ENCODE peak calls at places on chromosomes 3 and 15, in six cellular contexts. P is keratinocyte; T is naive thymus-derived CD4-positive, alpha-beta T cell; J is left ventricle myocardium inferior; X is K562; S is pancreas. A is an unnamed sample. For H3K4me1, the result is how much of the 10 kb centered on the place peaks cover.

GRCh38 chr3:30516238-30516637 is 90.2 kb upstream of the TGFBR2 start:
- DNase-seq in J (no peak), S (no peak), P (no peak), T (no peak), X (no peak), A (no peak)

GRCh38 chr3:156910022-156910421 is 83.9 kb downstream of the LEKR1 start:
- DNase-seq in X (no peak), S (no peak), T (no peak), P (no peak), J (no peak), A (no peak)

GRCh38 chr3:118842147-118842863 is 192.3 kb downstream of the IGSF11 start:
- DNase-seq in T (no peak), X (peak), S (no peak), P (no peak), J (no peak), A (no peak)

GRCh38 chr15:34812369-34812768 is 17.0 kb upstream of the ACTC1 start:
- DNase-seq in T (no peak), P (no peak), J (no peak), X (no peak), S (no peak), A (no peak)

GRCh38 chr3:81692766-81693165 is 68.7 kb downstream of the GBE1 start:
- DNase-seq in P (no peak), S (no peak), J (no peak), T (no peak), X (no peak), A (no peak)

GRCh38 chr3:122927726-122928125 is 99.8 kb downstream of the SEMA5B start:
- DNase-seq in J (no peak), X (no peak), T (no peak), S (no peak), P (no peak), A (no peak)

GRCh38 chr3:127775398-127776109 is 46.8 kb downstream of the MGLL start:
- DNase-seq in J (peak), T (no peak), P (no peak), X (no peak), S (no peak), A (no peak)

GRCh38 chr3:100289339-100289738 is 28.5 kb downstream of the TBC1D23 start:
- DNase-seq in J (no peak), S (no peak), T (no peak), X (peak), P (no peak), A (no peak)

GRCh38 chr15:100716456-100717085 is 114.2 kb downstream of the ASB7 start:
- DNase-seq in S (no peak), P (no peak), X (no peak), J (no peak), T (no peak), A (no peak)

GRCh38 chr3:10726787-10727186 is 89.2 kb upstream of the SLC6A11 start:
- DNase-seq in X (no peak), P (no peak), J (no peak), S (no peak), T (no peak), A (no peak)

GRCh38 chr3:8623741-8624140 is 20.9 kb downstream of the SSUH2 start:
- DNase-seq in J (no peak), X (no peak), P (no peak), T (no peak), S (no peak), A (no peak)

GRCh38 chr3:31770822-31771326 is 210.2 kb downstream of the OSBPL10 start:
- DNase-seq in X (no peak), S (no peak), J (no peak), T (no peak), P (no peak), A (no peak)

GRCh38 chr3:140288575-140288974 is 353.6 kb downstream of the CLSTN2 start:
- DNase-seq in S (no peak), P (no peak), X (no peak), T (no peak), J (no peak), A (no peak)

GRCh38 chr3:127002195-127003174 is 19.6 kb downstream of the PLXNA1 start:
- DNase-seq in T (no peak), J (peak), S (peak), P (no peak), X (peak), A (no peak)

GRCh38 chr3:127915937-127916480 is 977 bp downstream of the KBTBD12 start:
- DNase-seq in X (no peak), P (no peak), J (no peak), T (no peak), S (no peak), A (no peak)

GRCh38 chr3:126004692-126005091 is 35.7 kb downstream of the ROPN1B start:
- DNase-seq in J (no peak), S (no peak), P (no peak), X (no peak), T (no peak), A (no peak)

GRCh38 chr15:49439678-49440375 is 16.8 kb downstream of the FGF7 start:
- DNase-seq in X (no peak), T (no peak), J (no peak), S (no peak), P (no peak), A (no peak)

GRCh38 chr3:41195970-41196369 is 3.3 kb upstream of the CTNNB1 start:
- DNase-seq in S (peak), J (peak), X (no peak), T (no peak), P (no peak), A (no peak)

GRCh38 chr15:34217587-34218225 is 7.1 kb upstream of the EMC4 start:
- DNase-seq in S (no peak), J (no peak), T (no peak), P (no peak), X (no peak), A (no peak)

GRCh38 chr3:192060160-192060783 is 599.3 kb downstream of the PYDC2 start:
- DNase-seq in J (no peak), T (no peak), S (no peak), X (no peak), P (no peak), A (no peak)

GRCh38 chr15:63726491-63726890 is 107.3 kb downstream of the HERC1 start:
- DNase-seq in T (no peak), X (no peak), J (no peak), P (no peak), S (no peak), A (no peak)

GRCh38 chr15:52796742-52797515 is 6.8 kb upstream of the ONECUT1 start:
- DNase-seq in P (no peak), J (no peak), T (no peak), S (no peak), X (no peak), A (no peak)

GRCh38 chr3:136276049-136276755 is 26.1 kb downstream of the PCCB start:
- DNase-seq in P (peak), X (no peak), S (no peak), T (no peak), J (no peak), A (no peak)

GRCh38 chr3:10746684-10747083 is 69.3 kb upstream of the SLC6A11 start:
- DNase-seq in J (no peak), T (no peak), X (no peak), P (no peak), S (no peak), A (no peak)

GRCh38 chr15:80679167-80679804 is 15.8 kb upstream of the ABHD17C start:
- DNase-seq in J (no peak), S (no peak), P (peak), X (no peak), T (no peak), A (no peak)

GRCh38 chr3:42652611-42653302 is 740 bp upstream of the ZBTB47 start:
- DNase-seq in X (peak), P (peak), J (peak), T (no peak), S (peak), A (peak)

GRCh38 chr3:45321607-45322391 is 66.6 kb upstream of the LARS2 start:
- DNase-seq in X (no peak), J (no peak), P (no peak), S (no peak), T (no peak), A (peak)

GRCh38 chr3:157427906-157428305 is 8.7 kb upstream of the PTX3 start:
- DNase-seq in T (no peak), P (no peak), J (no peak), X (no peak), S (no peak), A (no peak)

GRCh38 chr3:147458995-147459704 is 50.0 kb downstream of the ZIC1 start:
- DNase-seq in S (no peak), T (no peak), J (no peak), X (no peak), P (no peak), A (no peak)

GRCh38 chr3:184688251-184688851 is 23.5 kb downstream of the MAGEF1 start:
- DNase-seq in S (no peak), J (no peak), X (no peak), P (no peak), T (no peak), A (no peak)

GRCh38 chr3:184688872-184689271 is 23.0 kb downstream of the MAGEF1 start:
- DNase-seq in T (no peak), X (no peak), P (no peak), J (no peak), S (no peak), A (no peak)

GRCh38 chr3:184685646-184686045 is 26.2 kb downstream of the MAGEF1 start:
- DNase-seq in X (no peak), J (no peak), T (no peak), S (no peak), P (no peak), A (no peak)

GRCh38 chr3:184685055-184685454 is 26.8 kb downstream of the MAGEF1 start:
- DNase-seq in T (no peak), J (no peak), X (no peak), P (no peak), S (no peak), A (no peak)

GRCh38 chr3:184687363-184688049 is 24.4 kb downstream of the MAGEF1 start:
- DNase-seq in X (no peak), S (peak), T (no peak), P (no peak), J (peak), A (no peak)
- H3K4me1 ChIP-seq in X (under half), S (under half), T (under half), P (under half), J (under half), A (under half)

GRCh38 chr15:68339481-68339880 is 61.9 kb downstream of the FEM1B start:
- DNase-seq in T (no peak), J (no peak), S (no peak), X (no peak), P (no peak), A (no peak)
- H3K4me1 ChIP-seq in T (under half), J (half or more), S (under half), X (under half), P (under half), A (under half)

GRCh38 chr3:13069495-13069894 is 3.7 kb downstream of the IQSEC1 start:
- DNase-seq in S (no peak), P (no peak), T (peak), J (no peak), X (no peak), A (peak)

GRCh38 chr3:13068269-13069010 is 4.8 kb downstream of the IQSEC1 start:
- DNase-seq in J (no peak), T (no peak), X (no peak), S (no peak), P (no peak), A (peak)

GRCh38 chr3:13065727-13066126 is 7.5 kb downstream of the IQSEC1 start:
- DNase-seq in S (no peak), T (no peak), P (no peak), X (no peak), J (no peak), A (no peak)

GRCh38 chr3:13066236-13066635 is 7.0 kb downstream of the IQSEC1 start:
- DNase-seq in T (no peak), X (no peak), S (no peak), P (no peak), J (no peak), A (no peak)

GRCh38 chr3:13067778-13068177 is 5.5 kb downstream of the IQSEC1 start:
- DNase-seq in P (no peak), X (no peak), T (no peak), J (no peak), S (no peak), A (no peak)
- H3K4me1 ChIP-seq in P (under half), X (under half), T (under half), J (under half), S (under half), A (under half)

DNA sequence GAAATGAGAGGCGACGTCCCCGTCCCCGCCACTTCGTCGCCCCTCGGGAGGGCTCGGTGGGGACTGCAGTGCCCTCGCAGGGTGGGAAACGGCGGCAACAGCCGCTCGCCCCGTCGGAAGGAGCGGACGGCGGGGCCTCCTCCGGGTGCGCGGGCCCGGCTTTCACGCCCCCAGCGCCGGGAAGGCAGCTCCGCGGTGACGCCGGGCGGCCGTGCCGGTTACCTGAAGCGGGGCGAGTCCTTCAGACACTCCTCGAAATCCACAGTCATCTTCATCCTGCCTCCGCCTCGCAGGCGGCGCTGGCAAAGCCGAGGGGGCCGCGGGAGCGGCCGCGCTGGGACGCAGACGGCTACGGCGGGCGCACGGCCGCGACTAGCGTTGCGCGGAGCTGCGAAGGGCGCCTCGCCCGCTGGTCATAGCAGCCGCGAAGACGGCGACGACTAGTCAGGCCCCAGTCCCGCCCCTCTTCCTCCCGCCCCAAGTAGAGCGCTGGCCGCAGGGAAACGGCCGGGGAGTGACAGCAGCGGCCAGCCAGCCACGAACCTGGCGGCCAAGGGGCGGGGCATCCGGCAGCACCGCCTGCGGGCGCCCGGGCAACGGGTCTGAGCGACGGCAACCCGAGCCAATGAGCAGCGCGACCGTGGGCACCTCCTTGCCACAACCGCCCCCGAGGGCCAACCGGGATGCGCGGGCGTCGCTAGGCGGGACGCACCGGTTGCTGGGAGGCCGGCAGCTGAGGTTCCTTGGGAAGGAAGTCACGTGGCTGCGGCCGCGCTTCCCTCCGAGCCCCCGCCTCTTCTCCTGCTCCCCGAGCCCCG is at the start of gene ACAP2:
- DNase-seq in X (peak), P (peak), S (peak), T (peak), J (peak), A (peak)
- H3K4me1 ChIP-seq in X (under half), P (under half), S (under half), T (under half), J (under half), A (half or more)

GRCh38 chr3:16481570-16481897 is 32.0 kb downstream of the RFTN1 start:
- DNase-seq in J (no peak), T (no peak), S (no peak), X (no peak), P (no peak), A (no peak)
- H3K4me1 ChIP-seq in J (half or more), T (half or more), S (under half), X (under half), P (under half), A (half or more)

DNA sequence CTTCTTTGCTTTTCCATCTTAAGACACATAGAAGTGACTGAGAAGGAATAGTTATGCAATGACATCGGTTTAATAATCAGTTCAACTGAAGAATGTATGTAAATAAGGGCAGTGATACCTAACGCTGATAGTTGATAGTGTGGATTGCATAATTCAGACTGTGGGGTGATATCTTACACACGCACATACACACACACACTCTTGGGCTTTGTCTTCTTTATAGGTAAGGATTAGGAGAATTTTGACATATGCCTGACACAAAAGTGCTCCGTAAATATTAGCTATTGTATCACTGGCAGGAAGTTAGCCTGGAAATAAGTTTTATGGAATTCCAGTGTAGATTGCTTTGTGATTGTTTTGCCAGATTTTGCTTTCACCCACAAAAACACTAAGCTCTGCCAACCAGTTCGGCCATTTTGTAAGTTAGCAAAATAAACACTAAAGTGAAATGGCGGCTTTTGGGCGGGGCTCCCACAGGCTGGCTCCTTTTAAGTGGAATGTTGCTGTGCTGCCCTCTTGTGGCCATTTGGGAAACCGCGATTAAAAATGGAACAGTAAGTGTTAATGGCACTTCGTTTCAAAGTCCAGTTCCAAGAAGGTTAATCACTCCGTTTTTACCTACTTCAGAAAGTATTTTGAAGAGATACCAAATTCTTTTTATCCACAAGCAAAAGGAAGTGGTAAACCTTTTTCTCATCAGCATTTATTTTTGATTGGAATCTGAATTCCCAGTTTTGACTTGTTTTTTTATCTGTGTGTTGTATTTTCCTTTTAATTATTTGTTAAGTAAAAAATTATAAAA is 17.7 kb downstream of the CHD2 start:
- DNase-seq in J (peak), X (peak), P (peak), T (peak), S (peak), A (peak)
- H3K4me1 ChIP-seq in J (half or more), X (under half), P (half or more), T (half or more), S (half or more), A (half or more)

GRCh38 chr3:144770291-144770690 is 798.7 kb downstream of the DIPK2A start:
- DNase-seq in T (no peak), J (no peak), P (no peak), X (no peak), S (no peak), A (no peak)
- H3K4me1 ChIP-seq in T (under half), J (under half), P (under half), X (under half), S (under half), A (under half)

DNA sequence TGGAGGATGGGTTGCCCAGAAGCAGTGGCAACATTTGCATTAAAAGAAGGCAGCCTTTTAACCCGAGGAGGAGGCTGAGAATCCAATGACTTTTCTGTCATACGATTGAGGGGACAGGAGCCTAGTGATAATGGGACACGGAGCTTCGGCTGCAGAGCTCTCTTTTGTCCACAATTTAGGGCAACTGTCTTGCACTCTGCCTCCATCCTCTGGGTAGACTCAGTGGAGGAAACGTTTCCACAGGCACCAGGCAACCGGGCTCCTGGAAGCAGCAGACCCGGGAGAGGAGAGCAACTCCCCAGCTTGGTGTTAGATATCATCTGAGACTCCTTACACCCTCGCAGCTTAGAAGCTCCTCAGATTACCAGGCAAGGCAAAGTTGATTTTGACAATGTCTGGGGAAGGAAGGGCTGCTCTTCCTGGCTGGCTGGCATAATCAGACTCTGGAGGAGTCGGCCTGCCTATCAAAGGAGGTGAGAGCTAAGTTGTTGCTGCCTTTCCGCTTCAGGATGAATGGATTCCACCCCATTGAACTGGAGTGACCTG is 43.5 kb upstream of the RNU6-1 start:
- DNase-seq in J (no peak), P (no peak), S (peak), T (no peak), X (peak), A (no peak)
- H3K4me1 ChIP-seq in J (under half), P (under half), S (under half), T (under half), X (under half), A (under half)

GRCh38 chr3:133980550-133980949 is 49.2 kb downstream of the SLCO2A1 start:
- DNase-seq in X (no peak), T (no peak), S (no peak), P (no peak), J (no peak), A (no peak)

GRCh38 chr3:133980035-133980434 is 49.7 kb downstream of the SLCO2A1 start:
- DNase-seq in J (no peak), X (no peak), S (no peak), T (no peak), P (no peak), A (no peak)

GRCh38 chr3:133973249-133973980 is 56.3 kb downstream of the SLCO2A1 start:
- DNase-seq in T (no peak), S (no peak), X (no peak), J (no peak), P (no peak), A (no peak)

GRCh38 chr3:133979553-133979952 is 50.2 kb downstream of the SLCO2A1 start:
- DNase-seq in T (no peak), P (no peak), S (no peak), X (peak), J (no peak), A (no peak)

GRCh38 chr3:133977568-133977967 is 52.2 kb downstream of the SLCO2A1 start:
- DNase-seq in J (no peak), P (no peak), S (no peak), X (no peak), T (no peak), A (no peak)
- H3K4me1 ChIP-seq in J (under half), P (under half), S (under half), X (under half), T (under half), A (under half)

GRCh38 chr3:194208701-194209100 is 72.8 kb downstream of the HES1 start:
- DNase-seq in P (no peak), T (no peak), J (no peak), X (no peak), S (no peak), A (no peak)
- H3K4me1 ChIP-seq in P (under half), T (under half), J (under half), X (under half), S (under half), A (under half)